ENCODE peak calls at places on chromosomes 3 and 15, in six cellular contexts. O, E, L, R, Z and N are unnamed samples.

GRCh38 chr3:20023663-20024417 is 11.8 kb upstream of the PP2D1 start:
- DNase-seq in O (no peak), E (no peak), L (no peak), R (no peak), Z (no peak), N (no peak)

GRCh38 chr3:120559228-120560061 is 36.7 kb upstream of the NDUFB4 start:
- DNase-seq in O (peak; percentile 15), E (no peak), L (no peak), R (peak; percentile 76), Z (no peak), N (no peak)

GRCh38 chr3:60579734-60580133 is 671.5 kb downstream of the FHIT start:
- DNase-seq in O (no peak), E (no peak), L (no peak), R (no peak), Z (no peak), N (no peak)

GRCh38 chr15:62895905-62896316 is 146.6 kb upstream of the TPM1 start:
- DNase-seq in O (peak; percentile 62), E (no peak), L (no peak), R (no peak), Z (no peak), N (no peak)

GRCh38 chr3:11757441-11757875 is 89.2 kb downstream of the TAMM41 start:
- DNase-seq in O (no peak), E (no peak), L (no peak), R (no peak), Z (no peak), N (no peak)

GRCh38 chr15:64232400-64232799 is 69.6 kb upstream of the PPIB start:
- DNase-seq in O (peak; percentile 10), E (no peak), L (no peak), R (no peak), Z (peak; percentile 15), N (no peak)

GRCh38 chr15:86165263-86166204 is 85.9 kb downstream of the AGBL1 start:
- DNase-seq in O (no peak), E (no peak), L (no peak), R (no peak), Z (no peak), N (no peak)

GRCh38 chr3:46098319-46098761 is 71.1 kb upstream of the XCR1 start:
- DNase-seq in O (no peak), E (no peak), L (peak; percentile 86), R (no peak), Z (no peak), N (peak; percentile 30)

GRCh38 chr3:160725326-160725725 is 30.7 kb upstream of the PPM1L start:
- DNase-seq in O (no peak), E (no peak), L (no peak), R (no peak), Z (no peak), N (no peak)

GRCh38 chr15:41505776-41506175 is 7.9 kb downstream of the LTK start:
- DNase-seq in O (no peak), E (no peak), L (no peak), R (no peak), Z (no peak), N (no peak)

GRCh38 chr3:6861331-6861988 is 545 bp downstream of the GRM7 start:
- DNase-seq in O (no peak), E (no peak), L (no peak), R (peak; percentile 79), Z (no peak), N (no peak)

GRCh38 chr15:22873204-22873701 is 34.8 kb downstream of the NIPA2 start:
- DNase-seq in O (no peak), E (no peak), L (no peak), R (no peak), Z (no peak), N (no peak)

GRCh38 chr15:51735611-51736010 is 1.8 kb downstream of the LYSMD2 start:
- DNase-seq in O (no peak), E (no peak), L (no peak), R (no peak), Z (no peak), N (no peak)

GRCh38 chr3:5758699-5759098 is 571.2 kb downstream of the EDEM1 start:
- DNase-seq in O (no peak), E (no peak), L (no peak), R (no peak), Z (no peak), N (no peak)

DNA sequence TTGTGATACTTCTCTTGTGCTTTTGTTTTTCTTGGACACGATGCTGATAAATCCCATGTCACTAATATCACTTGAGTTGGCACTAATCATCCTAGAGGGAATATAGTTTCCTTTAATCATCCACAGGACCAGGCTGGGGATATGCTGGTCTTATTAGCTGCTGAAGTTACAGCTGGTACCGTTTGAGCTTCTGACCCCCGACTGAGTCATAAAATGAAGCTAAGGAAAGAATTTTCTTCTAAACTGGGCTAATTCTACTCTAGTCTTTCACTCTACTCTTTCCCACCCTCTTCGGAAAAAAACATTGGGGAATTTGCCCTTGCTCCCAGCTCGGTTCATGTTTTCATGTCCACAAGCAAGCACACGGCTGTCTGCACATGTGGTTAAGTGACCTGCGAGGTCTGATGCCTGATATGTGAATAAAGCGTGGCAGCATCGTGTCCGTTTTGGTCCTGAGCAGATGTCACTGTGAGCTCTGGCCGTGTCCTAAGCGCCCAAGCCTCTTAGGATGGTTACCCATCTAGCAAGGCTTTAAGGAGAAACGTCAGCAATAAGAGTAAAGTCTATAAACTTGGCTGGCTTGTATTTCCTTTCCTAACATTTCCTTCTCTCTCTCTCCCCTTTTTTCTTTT is 223.7 kb downstream of the ITPR1 start:
- DNase-seq in O (no peak), E (no peak), L (no peak), R (no peak), Z (no peak), N (no peak)
- TF ChIP-seq TAF1 in O (no peak), E (no peak), L (no peak), R (no peak), Z (no peak), N (no peak)

GRCh38 chr3:30664884-30665283 is 58.5 kb downstream of the TGFBR2 start:
- DNase-seq in O (no peak), E (no peak), L (no peak), R (no peak), Z (no peak), N (no peak)
- TF ChIP-seq POLR2A in O (no peak), E (no peak), L (no peak), R (no peak), Z (no peak), N (no peak)

GRCh38 chr3:106685751-106686150 is 691.5 kb upstream of the CCDC54 start:
- DNase-seq in O (no peak), E (no peak), L (no peak), R (no peak), Z (no peak), N (no peak)

GRCh38 chr3:106691476-106691875 is 685.8 kb upstream of the CCDC54 start:
- DNase-seq in O (no peak), E (no peak), L (no peak), R (no peak), Z (no peak), N (no peak)

GRCh38 chr3:106687905-106688304 is 689.3 kb upstream of the CCDC54 start:
- DNase-seq in O (no peak), E (no peak), L (no peak), R (no peak), Z (no peak), N (no peak)

GRCh38 chr3:106692624-106693023 is 684.6 kb upstream of the CCDC54 start:
- DNase-seq in O (no peak), E (no peak), L (no peak), R (no peak), Z (no peak), N (no peak)

GRCh38 chr3:106688463-106688862 is 688.8 kb upstream of the CCDC54 start:
- DNase-seq in O (peak; percentile 47), E (no peak), L (no peak), R (no peak), Z (no peak), N (no peak)
- TF ChIP-seq POLR2AphosphoS5 in O (no peak), E (no peak), L (no peak), R (no peak), Z (no peak), N (no peak)

DNA sequence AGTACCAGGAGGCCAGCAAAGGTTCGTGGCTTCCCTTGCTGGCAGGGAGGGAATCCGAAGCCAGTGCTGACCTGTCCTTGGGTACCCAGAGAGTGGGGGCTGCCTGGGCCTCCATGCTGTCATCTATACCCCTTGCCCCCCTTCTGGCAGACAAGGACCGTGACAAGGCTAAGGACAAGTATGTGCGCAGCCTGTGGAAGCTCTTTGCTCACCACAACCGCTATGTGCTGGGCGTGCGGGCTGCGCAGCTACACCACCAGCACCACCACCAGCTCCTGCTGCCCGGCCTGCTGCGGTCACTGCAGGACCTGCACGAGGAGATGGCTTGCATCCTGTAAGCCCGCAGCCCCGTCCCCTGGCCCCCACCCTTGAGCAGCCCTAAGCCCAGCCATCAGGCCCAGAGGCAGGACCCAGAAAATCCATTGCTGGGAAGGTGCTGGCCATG is 2.8 kb downstream of the FES start:
- DNase-seq in O (no peak), E (no peak), L (no peak), R (no peak), Z (no peak), N (no peak)
- TF ChIP-seq TAF1 in O (no peak), E (no peak), L (no peak), R (no peak), Z (no peak), N (no peak)

GRCh38 chr3:156787015-156787414 is 39.1 kb upstream of the LEKR1 start:
- DNase-seq in O (no peak), E (no peak), L (no peak), R (no peak), Z (no peak), N (no peak)

GRCh38 chr3:156781310-156782230 is 44.6 kb upstream of the LEKR1 start:
- DNase-seq in O (no peak), E (no peak), L (no peak), R (no peak), Z (peak; percentile 28), N (no peak)

GRCh38 chr3:156776871-156777270 is 49.3 kb upstream of the LEKR1 start:
- DNase-seq in O (no peak), E (no peak), L (no peak), R (no peak), Z (no peak), N (no peak)

GRCh38 chr3:156782921-156783320 is 43.2 kb upstream of the LEKR1 start:
- DNase-seq in O (no peak), E (no peak), L (no peak), R (no peak), Z (no peak), N (no peak)

DNA sequence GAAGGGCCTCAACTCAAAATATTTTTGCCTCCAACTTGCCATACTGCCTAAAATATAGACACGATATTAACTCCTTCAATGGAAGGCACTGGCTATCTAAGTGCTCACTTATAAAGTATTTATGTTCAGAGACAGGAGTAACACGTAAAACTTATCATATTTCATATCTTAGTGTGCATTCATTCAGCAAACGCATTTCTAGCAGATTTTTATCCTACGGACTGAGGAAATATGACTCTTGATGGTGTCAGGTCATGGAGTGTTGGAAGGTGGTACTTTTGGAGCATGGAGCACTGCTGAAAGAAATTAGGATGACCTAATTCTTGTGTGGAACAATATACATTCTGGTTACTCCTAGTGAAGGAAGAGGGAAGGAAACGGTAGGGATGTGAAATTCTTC is 43.8 kb upstream of the LEKR1 start:
- DNase-seq in O (no peak), E (no peak), L (no peak), R (no peak), Z (no peak), N (no peak)
- TF ChIP-seq POLR2A in O (no peak), E (no peak), L (no peak), R (no peak), Z (no peak), N (no peak)